ENCODE peak calls at places on chromosomes 12 and 14, in ten cellular contexts. P, W, O, D, F, I, Z, U, K and E are unnamed samples.

GRCh38 chr12:34204830-34205285 is 182.6 kb downstream of the ALG10 start:
- DNase-seq in P (no peak), W (no peak), O (no peak), D (no peak), F (no peak), I (no peak), Z (no peak), U (no peak), K (no peak), E (no peak)

GRCh38 chr12:27667540-27667939 is 28.7 kb upstream of the REP15 start:
- DNase-seq in P (no peak), W (no peak), O (no peak), D (no peak), F (no peak), I (no peak), Z (no peak), U (peak; percentile 90), K (no peak), E (no peak)

GRCh38 chr14:33580221-33580749 is 370.6 kb downstream of the EGLN3 start:
- DNase-seq in P (no peak), W (no peak), O (no peak), D (no peak), F (no peak), I (no peak), Z (no peak), U (no peak), K (no peak), E (no peak)

GRCh38 chr12:125873031-125873430 is 807.8 kb downstream of the AACS start:
- DNase-seq in P (no peak), W (no peak), O (no peak), D (no peak), F (no peak), I (no peak), Z (no peak), U (no peak), K (no peak), E (no peak)

GRCh38 chr12:91988076-91988475 is 157.6 kb downstream of the BTG1 start:
- DNase-seq in P (no peak), W (no peak), O (no peak), D (no peak), F (no peak), I (no peak), Z (no peak), U (peak; percentile 44), K (no peak), E (no peak)

GRCh38 chr14:66403183-66403582 is 83.0 kb upstream of the CCDC196 start:
- DNase-seq in P (peak; percentile 40), W (no peak), O (peak; percentile 70), D (no peak), F (no peak), I (peak; percentile 21), Z (no peak), U (peak; percentile 60), K (no peak), E (no peak)

GRCh38 chr12:94304566-94305061 is 155.1 kb downstream of the CEP83 start:
- DNase-seq in P (no peak), W (no peak), O (no peak), D (no peak), F (no peak), I (no peak), Z (no peak), U (peak; percentile 35), K (no peak), E (no peak)

GRCh38 chr14:87205811-87206210 is 787.2 kb downstream of the GALC start:
- DNase-seq in P (no peak), W (no peak), O (peak; percentile 17), D (no peak), F (no peak), I (no peak), Z (no peak), U (no peak), K (no peak), E (no peak)

GRCh38 chr12:53985358-53985899 is 483 bp downstream of the HOXC10 start:
- DNase-seq in P (no peak), W (peak; percentile 58), O (no peak), D (no peak), F (no peak), I (no peak), Z (no peak), U (no peak), K (no peak), E (no peak)

GRCh38 chr12:94718114-94718513 is 67.8 kb upstream of the TMCC3 start:
- DNase-seq in P (no peak), W (no peak), O (peak; percentile 57), D (no peak), F (no peak), I (no peak), Z (no peak), U (peak; percentile 21), K (no peak), E (no peak)

GRCh38 chr12:47413806-47414205 is 292.0 kb downstream of the RPAP3 start:
- DNase-seq in P (no peak), W (no peak), O (peak; percentile 27), D (no peak), F (no peak), I (no peak), Z (no peak), U (peak; percentile 14), K (no peak), E (no peak)

GRCh38 chr12:77113971-77114370 is 48.6 kb upstream of the E2F7 start:
- DNase-seq in P (no peak), W (no peak), O (no peak), D (no peak), F (no peak), I (no peak), Z (no peak), U (peak; percentile 67), K (no peak), E (no peak)

GRCh38 chr14:76870146-76870545 is 43.9 kb downstream of the LRRC74A start:
- DNase-seq in P (no peak), W (peak; percentile 64), O (no peak), D (no peak), F (no peak), I (no peak), Z (no peak), U (peak; percentile 8), K (no peak), E (no peak)
- TF ChIP-seq CTCF in P (peak; percentile 13), W (peak; percentile 58), O (no peak), D (peak; percentile 53), F (peak; percentile 69), I (peak; percentile 43), Z (no peak), U (peak; percentile 16), K (no peak), E (no peak)

GRCh38 chr14:77151245-77151644 is 9.7 kb upstream of the ZDHHC22 start:
- DNase-seq in P (peak; percentile 44), W (peak; percentile 67), O (peak; percentile 19), D (peak; percentile 59), F (no peak), I (no peak), Z (no peak), U (peak; percentile 23), K (no peak), E (no peak)
- TF ChIP-seq CTCF in P (peak; percentile 26), W (peak; percentile 88), O (peak; percentile 48), D (peak; percentile 69), F (peak; percentile 77), I (peak; percentile 66), Z (no peak), U (peak; percentile 64), K (no peak), E (peak; percentile 25)

DNA sequence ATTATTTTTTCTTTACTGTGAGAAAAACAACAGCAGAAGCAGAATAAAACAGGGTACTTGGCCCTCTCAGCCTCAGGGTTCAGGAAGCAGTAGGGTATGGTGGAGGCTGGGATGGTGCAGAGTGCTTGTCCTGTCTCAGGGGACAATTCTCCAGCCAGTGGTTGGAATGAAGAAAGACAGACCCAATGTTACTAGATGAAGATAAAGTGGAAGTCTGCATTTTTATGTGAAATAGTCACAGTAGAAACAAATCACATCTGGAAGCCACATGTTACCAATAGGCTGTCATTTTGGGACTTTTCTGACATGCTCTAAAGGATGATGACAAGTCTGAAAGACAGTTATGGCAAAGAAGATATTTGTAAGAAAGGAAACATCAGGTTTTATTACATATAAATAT is 32.3 kb downstream of the PROX2 start:
- DNase-seq in P (no peak), W (peak; percentile 71), O (no peak), D (no peak), F (no peak), I (no peak), Z (no peak), U (peak; percentile 78), K (no peak), E (no peak)
- TF ChIP-seq CTCF in P (no peak), W (peak; percentile 11), O (no peak), D (no peak), F (no peak), I (no peak), Z (no peak), U (peak; percentile 27), K (no peak), E (no peak)

DNA sequence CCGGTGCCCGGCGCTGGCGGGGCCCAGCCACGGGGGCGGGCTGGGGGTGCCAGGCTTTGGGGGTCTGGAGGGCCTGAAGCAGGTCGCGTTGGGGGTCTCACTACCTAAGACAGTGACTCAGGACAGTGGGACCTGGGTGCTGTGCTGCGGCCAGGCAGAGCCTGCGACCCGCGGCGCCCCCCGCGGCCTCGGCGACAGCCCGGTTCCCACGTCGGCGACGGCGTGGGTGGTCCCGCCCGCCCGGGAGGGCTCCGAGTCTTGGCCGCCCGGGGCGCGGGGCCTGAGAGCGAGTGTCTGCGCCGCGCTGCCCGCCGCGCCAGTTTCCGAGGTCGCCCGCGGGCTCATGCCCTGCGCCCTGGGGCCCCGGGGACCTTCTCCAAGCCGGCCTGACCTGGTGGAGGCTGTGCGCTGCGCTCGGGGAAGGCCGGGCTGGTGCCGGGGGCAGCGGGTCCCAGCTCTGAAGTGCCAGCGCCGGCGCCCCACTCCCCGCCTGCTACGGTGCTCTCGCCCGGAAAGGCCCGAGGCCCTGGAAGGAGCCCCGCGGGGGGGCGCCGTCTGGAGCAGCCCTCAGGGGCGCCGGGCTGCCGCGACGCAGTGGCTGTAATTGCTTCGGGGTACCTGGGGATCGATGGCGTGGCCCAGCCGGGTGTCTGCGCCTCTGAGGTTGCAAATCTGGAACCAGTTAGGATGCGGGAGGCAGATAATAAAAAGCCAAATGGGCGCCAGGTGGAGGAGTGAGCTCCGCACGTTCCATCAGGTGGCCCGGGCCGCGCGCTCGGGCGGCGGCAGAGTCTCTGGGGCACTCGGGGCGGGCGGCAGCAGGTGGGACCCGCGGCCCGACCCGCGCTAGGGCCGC is 102.5 kb upstream of the DIO3 start:
- DNase-seq in P (no peak), W (no peak), O (no peak), D (peak; percentile 21), F (no peak), I (no peak), Z (no peak), U (no peak), K (peak; percentile 42), E (no peak)
- TF ChIP-seq CTCF in P (no peak), W (no peak), O (no peak), D (no peak), F (no peak), I (no peak), Z (no peak), U (no peak), K (no peak), E (no peak)